ENCODE peak calls at places on chromosomes 3 and 15, in eight cellular contexts. T, C, V, D, B, S, U and R are unnamed samples.

GRCh38 chr15:74655424-74655823 is 39.8 kb downstream of the CLK3 start:
- DNase-seq in U (no peak), S (no peak), V (no peak), C (no peak), D (no peak), T (no peak), B (no peak), R (no peak)

GRCh38 chr15:95169701-95170459 is 938.5 kb downstream of the MCTP2 start:
- DNase-seq in S (no peak), C (no peak), V (no peak), U (no peak), D (peak; percentile 65), T (peak; percentile 22), B (no peak), R (no peak)

GRCh38 chr3:81339040-81339845 is 422.2 kb downstream of the GBE1 start:
- DNase-seq in S (no peak), T (no peak), U (no peak), B (no peak), C (peak; percentile 31), D (no peak), V (no peak), R (no peak)

GRCh38 chr3:149377408-149378111 is at the start of gene TM4SF1:
- DNase-seq in T (peak; percentile 89), S (no peak), B (peak; percentile 64), V (peak; percentile 68), D (peak; percentile 85), C (peak; percentile 36), U (peak; percentile 83), R (peak; percentile 61)

GRCh38 chr3:100850721-100851120 is 141.4 kb downstream of the TFG start:
- DNase-seq in C (no peak), S (no peak), V (no peak), B (no peak), T (no peak), D (no peak), U (no peak), R (no peak)

GRCh38 chr3:195401959-195402358 is 40.9 kb downstream of the ACAP2 start:
- DNase-seq in V (no peak), T (no peak), U (no peak), B (no peak), S (no peak), D (no peak), C (no peak), R (no peak)

GRCh38 chr3:17302774-17303173 is 418.0 kb downstream of the PLCL2 start:
- DNase-seq in S (no peak), V (peak; percentile 25), C (no peak), U (no peak), T (no peak), B (no peak), D (no peak), R (no peak)

GRCh38 chr3:196127308-196128040 is 45.6 kb upstream of the TFRC start:
- DNase-seq in T (no peak), B (no peak), V (no peak), D (no peak), S (no peak), U (no peak), C (no peak), R (peak; percentile 40)

GRCh38 chr3:11155341-11156025 is 1.2 kb downstream of the HRH1 start:
- DNase-seq in S (peak; percentile 52), T (peak; percentile 32), C (peak; percentile 84), V (peak; percentile 67), B (peak; percentile 64), U (peak; percentile 69), D (peak; percentile 88), R (peak; percentile 64)

GRCh38 chr3:55486101-55486856 is 827 bp downstream of the WNT5A start:
- DNase-seq in C (peak; percentile 86), T (peak; percentile 84), S (peak; percentile 46), V (peak; percentile 70), B (peak; percentile 66), D (peak; percentile 81), U (peak; percentile 54), R (peak; percentile 81)

GRCh38 chr3:49098429-49098828 is 4.6 kb upstream of the QRICH1 start:
- DNase-seq in U (no peak), S (no peak), V (peak; percentile 63), D (peak; percentile 72), B (no peak), C (no peak), T (peak; percentile 36), R (peak; percentile 36)

GRCh38 chr3:49104052-49104426 is 518 bp downstream of the QARS1 start:
- DNase-seq in S (no peak), V (no peak), D (no peak), T (no peak), U (no peak), C (peak; percentile 35), B (no peak), R (no peak)

GRCh38 chr3:49098910-49099630 is 5.2 kb upstream of the QRICH1 start:
- DNase-seq in D (peak; percentile 62), S (no peak), C (no peak), B (no peak), U (no peak), T (no peak), V (no peak), R (peak; percentile 34)

GRCh38 chr3:49104427-49105291 is at the start of gene QARS1:
- DNase-seq in C (peak; percentile 99), S (peak; percentile 94), U (peak; percentile 97), T (peak; percentile 93), D (peak; percentile 96), V (peak; percentile 97), B (peak; percentile 91), R (peak; percentile 94)

DNA sequence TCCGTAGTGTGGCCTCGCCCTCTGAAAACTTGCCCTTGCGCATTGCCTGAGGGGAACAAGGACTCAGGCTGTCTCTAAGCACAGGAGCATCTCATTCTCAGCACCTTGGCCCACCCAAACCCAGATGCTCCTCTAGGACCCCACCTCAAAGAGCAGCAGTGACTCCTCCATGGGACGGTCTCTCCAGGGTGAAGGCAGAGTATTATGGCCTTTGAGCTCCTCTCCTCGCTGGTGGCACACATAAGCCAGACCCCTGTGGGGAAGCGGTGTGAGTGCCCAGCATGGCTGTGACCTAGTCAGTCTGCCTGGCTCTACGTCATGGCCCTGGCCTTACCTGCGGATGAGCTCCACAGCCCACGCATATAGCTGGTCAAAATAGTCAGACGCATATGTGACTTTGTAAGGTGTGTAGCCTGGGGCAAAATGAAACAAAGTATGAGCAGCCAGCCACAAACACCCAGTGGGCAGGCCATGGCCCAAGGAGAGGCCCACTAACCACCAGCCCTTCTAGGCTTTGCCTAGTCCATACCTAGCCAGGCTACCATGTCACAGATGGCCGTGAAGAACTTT is 4.4 kb downstream of the QARS1 start:
- DNase-seq in B (no peak), V (no peak), S (no peak), D (peak; percentile 42), T (no peak), C (no peak), U (no peak), R (peak; percentile 13)
- H3K36me3 ChIP-seq in B (peaks cover 33% of the 10 kb centered on the region), V (peaks cover 76% of the 10 kb centered on the region), S (peaks cover 59% of the 10 kb centered on the region), D (peaks cover 21% of the 10 kb centered on the region), T (no peaks in the 10 kb centered on the region), C (peaks cover 51% of the 10 kb centered on the region), U (peaks cover 30% of the 10 kb centered on the region), R (peaks cover 66% of the 10 kb centered on the region)

GRCh38 chr15:67100808-67101581 is 35.6 kb downstream of the SMAD3 start:
- DNase-seq in B (no peak), C (no peak), S (no peak), U (no peak), T (no peak), V (no peak), D (peak; percentile 19), R (no peak)
- H3K27me3 ChIP-seq in B (no peaks in the 10 kb centered on the region), C (no peaks in the 10 kb centered on the region), S (no peaks in the 10 kb centered on the region), U (no peaks in the 10 kb centered on the region), T (no peaks in the 10 kb centered on the region), V (no peaks in the 10 kb centered on the region), D (no peaks in the 10 kb centered on the region), R (no peaks in the 10 kb centered on the region)

GRCh38 chr15:91067026-91067425 is 33.0 kb upstream of the SV2B start:
- DNase-seq in T (no peak), C (no peak), S (no peak), U (no peak), D (no peak), V (no peak), B (no peak), R (no peak)

GRCh38 chr15:91070872-91071271 is 29.2 kb upstream of the SV2B start:
- DNase-seq in S (no peak), C (no peak), U (no peak), T (no peak), D (no peak), V (no peak), B (no peak), R (no peak)

GRCh38 chr15:91068436-91068835 is 31.6 kb upstream of the SV2B start:
- DNase-seq in S (no peak), T (no peak), V (no peak), U (no peak), D (no peak), C (no peak), B (no peak), R (no peak)

GRCh38 chr15:91072162-91072561 is 27.9 kb upstream of the SV2B start:
- DNase-seq in D (no peak), V (no peak), U (no peak), S (no peak), B (no peak), C (no peak), T (no peak), R (no peak)

DNA sequence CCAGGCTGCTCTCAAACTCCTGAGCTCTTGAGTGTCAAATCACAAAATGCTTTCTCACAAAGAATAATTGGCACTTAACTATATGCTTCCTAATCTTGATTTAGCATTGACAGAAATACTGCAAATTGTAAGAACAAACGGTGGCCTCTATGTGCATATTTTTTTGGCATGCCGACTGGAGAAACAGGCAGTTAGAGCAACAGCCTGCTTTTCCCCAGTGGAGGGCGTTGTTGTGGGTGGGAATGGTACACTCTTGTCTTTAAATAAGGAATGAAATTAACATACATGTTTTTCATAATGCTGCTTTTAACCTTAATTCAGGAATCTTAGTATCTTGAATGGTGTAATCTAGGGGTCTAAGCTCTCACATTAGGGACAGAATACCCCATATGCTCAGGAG is 31.1 kb upstream of the SV2B start:
- DNase-seq in B (no peak), V (no peak), T (no peak), D (no peak), S (no peak), U (no peak), C (no peak), R (no peak)
- H3K36me3 ChIP-seq in B (no peaks in the 10 kb centered on the region), V (no peaks in the 10 kb centered on the region), T (no peaks in the 10 kb centered on the region), D (no peaks in the 10 kb centered on the region), S (no peaks in the 10 kb centered on the region), U (no peaks in the 10 kb centered on the region), C (no peaks in the 10 kb centered on the region), R (no peaks in the 10 kb centered on the region)

GRCh38 chr3:46885612-46886011 is 8.1 kb downstream of the PTH1R start:
- DNase-seq in B (no peak), C (no peak), V (no peak), U (no peak), T (no peak), D (no peak), S (no peak), R (no peak)

GRCh38 chr3:46882377-46883015 is 5.0 kb downstream of the PTH1R start:
- DNase-seq in S (peak; percentile 39), C (peak; percentile 91), V (no peak), B (no peak), U (no peak), D (peak; percentile 82), T (no peak), R (no peak)

GRCh38 chr3:46884929-46885328 is 7.4 kb downstream of the PTH1R start:
- DNase-seq in S (no peak), T (no peak), B (no peak), U (no peak), D (no peak), V (no peak), C (no peak), R (no peak)

GRCh38 chr3:46883252-46884185 is 6.0 kb downstream of the PTH1R start:
- DNase-seq in C (peak; percentile 91), D (no peak), S (no peak), T (no peak), U (no peak), V (no peak), B (no peak), R (no peak)

GRCh38 chr3:46884427-46884826 is 6.9 kb downstream of the PTH1R start:
- DNase-seq in V (no peak), T (no peak), U (no peak), C (no peak), S (no peak), D (no peak), B (no peak), R (no peak)
- H3K27me3 ChIP-seq in V (peaks cover 43% of the 10 kb centered on the region), T (no peaks in the 10 kb centered on the region), U (no peaks in the 10 kb centered on the region), C (peaks cover 72% of the 10 kb centered on the region), S (peaks cover 17% of the 10 kb centered on the region), D (no peaks in the 10 kb centered on the region), B (no peaks in the 10 kb centered on the region), R (peaks cover 47% of the 10 kb centered on the region)